ENCODE peak calls at places on chromosomes 7 and 10, in ten cellular contexts. J, W, U, N, T, P, L, C, D and O are unnamed samples.

GRCh38 chr7:81402227-81402626 is 367.6 kb downstream of the HGF start:
- DNase-seq in J (no peak), W (no peak), U (no peak), N (no peak), T (no peak), P (no peak), L (no peak), C (no peak), D (no peak), O (no peak)

GRCh38 chr7:116443101-116443523 is 56.4 kb upstream of the CAV2 start:
- DNase-seq in J (peak; percentile 13), W (peak; percentile 97), U (peak; percentile 93), N (no peak), T (peak; percentile 54), P (peak; percentile 66), L (no peak), C (peak; percentile 97), D (no peak), O (no peak)

GRCh38 chr10:117363027-117363426 is 12.2 kb downstream of the PDZD8 start:
- DNase-seq in J (no peak), W (peak; percentile 78), U (peak; percentile 41), N (no peak), T (no peak), P (no peak), L (no peak), C (no peak), D (no peak), O (no peak)

GRCh38 chr7:25238056-25238745 is 9.9 kb upstream of the NPVF start:
- DNase-seq in J (no peak), W (no peak), U (no peak), N (no peak), T (no peak), P (no peak), L (no peak), C (no peak), D (no peak), O (no peak)

GRCh38 chr7:20509892-20510645 is 105.4 kb upstream of the ABCB5 start:
- DNase-seq in J (no peak), W (no peak), U (no peak), N (no peak), T (no peak), P (no peak), L (no peak), C (no peak), D (no peak), O (no peak)

GRCh38 chr10:5911670-5912069 is 21.6 kb downstream of the FBH1 start:
- DNase-seq in J (no peak), W (no peak), U (no peak), N (no peak), T (no peak), P (no peak), L (no peak), C (no peak), D (no peak), O (no peak)

GRCh38 chr10:133129854-133130495 is 30.0 kb upstream of the KNDC1 start:
- DNase-seq in J (peak; percentile 50), W (no peak), U (no peak), N (peak; percentile 67), T (no peak), P (no peak), L (no peak), C (no peak), D (no peak), O (no peak)

GRCh38 chr7:135801045-135801693 is 52.6 kb upstream of the FAM180A start:
- DNase-seq in J (peak; percentile 73), W (peak; percentile 74), U (peak; percentile 83), N (no peak), T (peak; percentile 83), P (no peak), L (peak; percentile 75), C (peak; percentile 58), D (peak; percentile 35), O (peak; percentile 83)

GRCh38 chr10:114337510-114338462 is 66.5 kb downstream of the AFAP1L2 start:
- DNase-seq in J (no peak), W (no peak), U (no peak), N (no peak), T (peak; percentile 68), P (peak; percentile 71), L (no peak), C (no peak), D (peak; percentile 21), O (no peak)

GRCh38 chr7:151394076-151395035 is 15.5 kb downstream of the WDR86 start:
- DNase-seq in J (no peak), W (no peak), U (no peak), N (peak; percentile 66), T (no peak), P (no peak), L (no peak), C (no peak), D (no peak), O (no peak)

GRCh38 chr7:70660819-70661191 is 471.1 kb upstream of the GALNT17 start:
- DNase-seq in J (no peak), W (no peak), U (no peak), N (no peak), T (no peak), P (no peak), L (no peak), C (no peak), D (no peak), O (no peak)

GRCh38 chr10:112721080-112721698 is 228.9 kb upstream of the TCF7L2 start:
- DNase-seq in J (no peak), W (peak; percentile 53), U (peak; percentile 61), N (no peak), T (peak; percentile 60), P (no peak), L (peak; percentile 28), C (peak; percentile 51), D (peak; percentile 21), O (peak; percentile 85)

GRCh38 chr10:12588091-12588850 is 238.9 kb downstream of the CAMK1D start:
- DNase-seq in J (no peak), W (no peak), U (no peak), N (no peak), T (no peak), P (no peak), L (no peak), C (no peak), D (no peak), O (no peak)

GRCh38 chr7:42981595-42981994 is 49.4 kb downstream of the MRPL32 start:
- DNase-seq in J (no peak), W (no peak), U (no peak), N (no peak), T (no peak), P (no peak), L (no peak), C (no peak), D (no peak), O (no peak)

GRCh38 chr10:23439920-23440875 is 1.3 kb downstream of the OTUD1 start:
- DNase-seq in J (peak; percentile 72), W (peak; percentile 37), U (peak; percentile 41), N (peak; percentile 83), T (peak; percentile 53), P (no peak), L (no peak), C (no peak), D (no peak), O (no peak)

GRCh38 chr7:66356277-66356721 is 151.2 kb downstream of the TPST1 start:
- DNase-seq in J (no peak), W (peak; percentile 85), U (peak; percentile 71), N (no peak), T (no peak), P (peak; percentile 90), L (no peak), C (peak; percentile 39), D (no peak), O (no peak)

GRCh38 chr7:106022193-106022821 is 59.2 kb downstream of the CDHR3 start:
- DNase-seq in J (no peak), W (no peak), U (no peak), N (no peak), T (peak; percentile 55), P (no peak), L (no peak), C (no peak), D (peak; percentile 74), O (peak; percentile 76)

GRCh38 chr10:122847782-122848604 is 2.3 kb upstream of the CUZD1 start:
- DNase-seq in J (no peak), W (peak; percentile 34), U (peak; percentile 30), N (no peak), T (no peak), P (no peak), L (no peak), C (no peak), D (no peak), O (no peak)

GRCh38 chr10:78357673-78358206 is 324.1 kb downstream of the RPS24 start:
- DNase-seq in J (no peak), W (no peak), U (no peak), N (no peak), T (no peak), P (no peak), L (no peak), C (no peak), D (no peak), O (no peak)

GRCh38 chr7:285731-286130 is 4.2 kb upstream of the FOXL3 start:
- DNase-seq in J (no peak), W (no peak), U (no peak), N (peak; percentile 66), T (no peak), P (no peak), L (no peak), C (no peak), D (no peak), O (no peak)
- H3K9ac ChIP-seq in J (no peak overlapping the region), W (no peak overlapping the region), U (no peak overlapping the region), N (no peak overlapping the region), T (no peak overlapping the region), P (no peak overlapping the region), L (no peak overlapping the region), C (no peak overlapping the region), D (no peak overlapping the region), O (no peak overlapping the region)

GRCh38 chr7:47787249-47788069 is 160.8 kb downstream of the PKD1L1 start:
- DNase-seq in J (no peak), W (peak; percentile 54), U (no peak), N (no peak), T (no peak), P (no peak), L (no peak), C (no peak), D (no peak), O (no peak)
- H3K27ac ChIP-seq in J (peak overlapping the region; percentile 89), W (peak overlapping the region; percentile 82), U (peak overlapping the region; percentile 79), N (no peak overlapping the region), T (peak overlapping the region; percentile 37), P (peak overlapping the region; percentile 97), L (no peak overlapping the region), C (peak overlapping the region; percentile 88), D (no peak overlapping the region), O (no peak overlapping the region)

DNA sequence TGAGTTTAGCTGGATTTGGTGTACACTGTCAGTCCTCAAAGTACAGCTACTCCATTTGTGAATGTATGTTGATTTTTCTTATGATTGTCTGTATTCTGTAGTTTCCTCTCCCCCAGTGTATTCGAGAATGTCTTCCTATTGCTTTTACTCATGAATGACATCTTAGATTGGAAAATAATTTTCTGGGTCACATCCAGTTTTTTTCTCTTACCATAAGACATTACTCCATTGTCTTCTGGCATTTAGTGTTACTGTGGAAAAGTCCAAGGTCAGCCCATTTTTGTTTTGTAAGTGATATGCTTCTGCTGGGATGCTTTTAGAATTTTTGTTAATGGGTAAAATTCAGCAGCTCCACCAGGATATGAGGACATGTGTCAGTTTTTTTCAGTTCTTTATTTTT is 33.5 kb downstream of the WAC start:
- DNase-seq in J (no peak), W (no peak), U (peak; percentile 19), N (no peak), T (no peak), P (no peak), L (no peak), C (no peak), D (no peak), O (no peak)
- H3K36me3 ChIP-seq in J (peaks cover 34% of the 10 kb centered on the region), W (peaks cover 18% of the 10 kb centered on the region), U (no peaks in the 10 kb centered on the region), N (peaks cover 2% of the 10 kb centered on the region), T (peaks cover 1% of the 10 kb centered on the region), P (peaks cover 1% of the 10 kb centered on the region), L (peaks cover 88% of the 10 kb centered on the region), C (peaks cover 12% of the 10 kb centered on the region), D (peaks cover 8% of the 10 kb centered on the region), O (peaks cover 70% of the 10 kb centered on the region)

GRCh38 chr7:21675255-21675654 is 132.4 kb downstream of the DNAH11 start:
- DNase-seq in J (no peak), W (no peak), U (no peak), N (no peak), T (peak; percentile 51), P (no peak), L (no peak), C (no peak), D (no peak), O (no peak)
- H3K9ac ChIP-seq in J (no peak overlapping the region), W (no peak overlapping the region), U (no peak overlapping the region), N (no peak overlapping the region), T (no peak overlapping the region), P (no peak overlapping the region), L (no peak overlapping the region), C (no peak overlapping the region), D (no peak overlapping the region), O (no peak overlapping the region)